ENCODE peak calls at places on chromosomes 12 and 14, in four cellular contexts. O, B, U and Q are unnamed samples.

GRCh38 chr14:80055226-80055625 is 156.1 kb downstream of the DIO2 start:
- DNase-seq in O (peak), B (no peak), U (no peak), Q (no peak)

GRCh38 chr14:94728950-94729349 is 41.0 kb downstream of the GSC start:
- DNase-seq in O (no peak), B (no peak), U (peak), Q (no peak)

GRCh38 chr14:72790887-72791566 is 102.9 kb downstream of the DPF3 start:
- DNase-seq in O (no peak), B (no peak), U (no peak), Q (no peak)

GRCh38 chr14:85319998-85320397 is 209.9 kb upstream of the FLRT2 start:
- DNase-seq in O (no peak), B (no peak), U (no peak), Q (peak)

GRCh38 chr14:60862283-60862682 is 118.6 kb downstream of the TRMT5 start:
- DNase-seq in O (peak), B (peak), U (peak), Q (peak)

GRCh38 chr12:12776261-12776660 is 9.2 kb upstream of the APOLD1 start:
- DNase-seq in O (no peak), B (no peak), U (no peak), Q (no peak)

GRCh38 chr12:31750747-31751039 is 21.9 kb upstream of the AMN1 start:
- DNase-seq in O (no peak), B (no peak), U (no peak), Q (no peak)

GRCh38 chr12:92519284-92519683 is 183.5 kb upstream of the PLEKHG7 start:
- DNase-seq in O (no peak), B (no peak), U (no peak), Q (no peak)

GRCh38 chr14:29584992-29585391 is 342.7 kb downstream of the PRKD1 start:
- DNase-seq in O (peak), B (no peak), U (peak), Q (peak)

GRCh38 chr14:34501997-34502396 is 37.5 kb downstream of the EAPP start:
- DNase-seq in O (no peak), B (no peak), U (no peak), Q (peak)

GRCh38 chr12:29337325-29337724 is 43.6 kb downstream of the ERGIC2 start:
- DNase-seq in O (no peak), B (no peak), U (no peak), Q (no peak)

GRCh38 chr12:110721570-110721969 is 21.1 kb downstream of the PPP1CC start:
- DNase-seq in O (no peak), B (no peak), U (no peak), Q (no peak)

GRCh38 chr12:71731439-71732356 is 23.0 kb upstream of the RAB21 start:
- DNase-seq in O (peak), B (no peak), U (no peak), Q (peak)

GRCh38 chr12:111457577-111457976 is 51.9 kb downstream of the SH2B3 start:
- DNase-seq in O (no peak), B (no peak), U (peak), Q (no peak)

GRCh38 chr12:109162551-109162950 is 46.2 kb downstream of the ACACB start:
- DNase-seq in O (no peak), B (no peak), U (peak), Q (no peak)

DNA sequence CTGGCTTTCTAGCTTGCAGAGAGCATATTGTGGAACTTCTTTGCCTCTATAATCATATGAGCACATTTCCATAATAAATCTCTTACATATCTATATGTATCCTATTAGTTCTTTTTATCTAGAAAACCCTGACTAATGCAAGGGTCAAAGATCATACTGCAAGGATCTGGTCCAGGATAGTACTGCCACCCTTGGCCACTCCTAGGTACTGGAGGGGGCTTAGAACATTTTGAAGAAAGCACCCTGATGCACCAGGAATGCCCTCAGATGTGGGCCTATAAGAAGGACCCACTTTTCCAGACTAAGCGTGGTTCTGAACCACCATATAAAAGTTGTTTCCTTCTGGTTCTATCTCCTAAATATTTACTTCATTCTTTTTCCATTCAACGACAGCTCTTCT is 14.6 kb downstream of the ATXN7L3B start:
- DNase-seq in O (no peak), B (no peak), U (no peak), Q (no peak)
- TF ChIP-seq CTCF in O (no peak), B (no peak), U (no peak), Q (no peak)

DNA sequence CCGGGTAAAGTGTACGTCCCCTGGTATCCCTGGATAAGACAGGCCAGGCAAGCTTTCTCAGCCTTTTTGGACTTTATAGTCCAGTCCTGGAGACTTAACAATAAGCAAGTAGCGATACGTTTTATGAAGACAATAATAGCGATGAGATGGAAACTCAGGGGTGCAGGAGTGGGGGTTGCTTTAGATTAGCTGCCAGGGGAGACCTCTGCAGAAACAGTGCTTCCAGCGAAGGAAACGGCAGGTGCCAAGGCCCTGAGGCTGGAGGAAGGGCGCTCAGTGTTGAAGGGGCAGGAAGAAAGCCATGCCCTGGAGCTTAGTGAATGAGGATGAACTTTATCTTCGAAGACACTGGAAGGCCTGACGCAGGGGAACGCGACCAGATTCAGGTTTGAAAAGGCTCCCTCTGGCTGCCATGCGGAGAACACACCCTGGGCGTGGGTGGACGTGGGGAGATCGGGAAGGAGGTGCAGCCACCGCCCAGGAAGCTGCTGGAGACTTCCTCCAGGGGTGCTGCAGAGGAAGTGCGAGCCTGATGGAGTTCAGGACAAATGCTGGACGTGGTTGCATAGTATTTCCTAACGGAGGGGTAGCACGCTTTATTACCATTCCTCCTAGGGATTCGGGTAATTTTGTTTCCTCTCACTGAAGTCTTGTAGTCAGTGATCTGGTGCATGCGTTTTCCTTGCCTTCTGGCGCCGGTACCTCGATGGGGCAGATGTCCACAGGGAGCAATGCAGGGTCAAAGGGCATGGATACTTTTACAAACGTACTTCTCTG is 26.1 kb upstream of the UBC start:
- DNase-seq in O (peak), B (peak), U (peak), Q (peak)
- H3K4me3 ChIP-seq in O (peak), B (no peak), U (peak), Q (peak)

DNA sequence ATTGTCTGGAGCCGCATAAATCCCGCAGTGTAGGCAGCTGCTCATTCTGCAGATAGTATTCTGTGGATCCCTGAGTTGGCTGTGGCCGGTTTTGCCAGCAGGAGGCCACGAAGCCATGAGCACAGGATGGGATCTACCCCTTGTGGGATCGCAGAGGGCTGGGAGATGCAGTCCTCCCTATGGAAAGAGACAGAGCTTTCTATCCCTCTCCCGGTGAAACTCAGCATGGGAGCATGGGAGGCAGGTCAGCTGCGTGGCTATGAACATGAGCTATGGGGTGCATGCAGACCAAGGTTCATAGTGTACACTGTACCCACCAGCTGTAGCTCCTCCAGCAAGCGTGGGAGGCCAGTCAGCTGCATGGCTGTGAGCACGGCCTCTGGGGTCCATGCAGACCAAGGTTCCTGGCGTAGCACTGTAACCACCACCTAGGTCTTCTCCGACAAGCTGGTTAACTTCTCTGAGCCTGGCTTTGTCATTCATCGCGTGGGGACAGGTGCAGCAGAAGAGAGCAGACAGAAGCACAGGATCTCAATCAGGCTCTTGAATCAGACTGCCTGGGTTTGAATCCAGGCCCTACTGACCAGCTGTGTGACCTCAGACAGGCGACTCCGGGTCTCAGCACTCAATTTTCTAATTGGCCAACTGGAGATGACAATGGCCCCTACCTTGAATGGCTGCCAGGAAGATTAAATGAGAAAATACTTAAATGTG is 5.9 kb downstream of the BDKRB1 start:
- DNase-seq in O (no peak), B (no peak), U (peak), Q (no peak)
- TF ChIP-seq CTCF in O (no peak), B (no peak), U (no peak), Q (no peak)

DNA sequence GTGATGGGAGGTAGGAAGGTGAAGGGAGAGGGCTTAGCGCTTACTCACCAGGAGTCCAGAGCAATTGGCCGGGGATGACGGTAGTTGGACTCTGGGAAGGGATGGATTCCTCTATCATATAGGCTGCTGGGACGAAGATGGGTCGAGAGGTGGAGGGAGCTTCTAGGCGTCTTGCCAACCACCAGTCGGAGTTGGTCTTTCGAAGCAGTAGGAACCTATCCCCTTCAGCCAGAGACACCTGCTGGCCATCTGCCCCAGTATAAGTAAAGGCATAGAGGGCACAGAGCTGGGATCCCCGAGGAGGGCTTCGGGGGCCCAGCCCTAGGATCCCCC is 657 bp downstream of the ARHGAP9 start:
- DNase-seq in O (no peak), B (no peak), U (no peak), Q (no peak)
- H3K4me3 ChIP-seq in O (no peak), B (no peak), U (no peak), Q (no peak)

GRCh38 chr14:53331247-53331646 is 178.1 kb upstream of the DDHD1 start:
- DNase-seq in O (peak), B (no peak), U (no peak), Q (peak)

GRCh38 chr14:53327716-53328115 is 174.6 kb upstream of the DDHD1 start:
- DNase-seq in O (peak), B (no peak), U (no peak), Q (peak)

GRCh38 chr14:53333809-53334208 is 180.7 kb upstream of the DDHD1 start:
- DNase-seq in O (no peak), B (no peak), U (no peak), Q (no peak)

GRCh38 chr14:53330441-53330840 is 177.3 kb upstream of the DDHD1 start:
- DNase-seq in O (no peak), B (no peak), U (no peak), Q (no peak)

GRCh38 chr14:53331921-53332320 is 178.8 kb upstream of the DDHD1 start:
- DNase-seq in O (no peak), B (no peak), U (no peak), Q (no peak)
- TF ChIP-seq CTCF in O (no peak), B (no peak), U (no peak), Q (no peak)

GRCh38 chr14:74954232-74954946 is 1.0 kb downstream of the PGF start:
- DNase-seq in O (no peak), B (no peak), U (no peak), Q (no peak)
- H3K4me3 ChIP-seq in O (peak), B (no peak), U (peak), Q (peak)

GRCh38 chr12:105462841-105463240 is 132.3 kb downstream of the C12orf75 start:
- DNase-seq in O (peak), B (no peak), U (no peak), Q (no peak)

GRCh38 chr12:105462336-105462735 is 131.8 kb downstream of the C12orf75 start:
- DNase-seq in O (no peak), B (no peak), U (no peak), Q (no peak)

GRCh38 chr12:105466901-105467598 is 136.6 kb downstream of the C12orf75 start:
- DNase-seq in O (no peak), B (no peak), U (no peak), Q (no peak)

GRCh38 chr12:105466231-105466900 is 135.9 kb downstream of the C12orf75 start:
- DNase-seq in O (no peak), B (no peak), U (no peak), Q (no peak)

DNA sequence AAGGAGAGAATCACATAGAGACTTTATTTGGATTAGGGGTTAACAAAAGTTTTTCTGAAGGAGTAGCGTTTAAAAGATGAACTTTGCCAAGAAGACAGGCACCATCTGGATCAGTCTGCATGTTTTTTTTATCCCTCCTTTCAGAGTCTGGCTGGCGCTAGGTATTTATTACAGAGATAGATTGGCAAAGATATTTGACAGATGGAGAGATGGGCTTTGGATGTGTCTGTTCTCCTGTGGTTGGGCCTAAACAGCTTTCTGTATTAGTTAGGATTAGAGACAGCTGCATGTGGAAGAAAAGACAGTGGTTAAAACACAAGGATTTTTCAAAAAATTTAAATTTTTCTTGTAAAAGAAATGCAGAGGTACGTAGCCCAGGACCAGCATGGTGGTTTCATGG is 133.9 kb downstream of the C12orf75 start:
- DNase-seq in O (no peak), B (no peak), U (no peak), Q (no peak)
- TF ChIP-seq CTCF in O (no peak), B (no peak), U (no peak), Q (no peak)

DNA sequence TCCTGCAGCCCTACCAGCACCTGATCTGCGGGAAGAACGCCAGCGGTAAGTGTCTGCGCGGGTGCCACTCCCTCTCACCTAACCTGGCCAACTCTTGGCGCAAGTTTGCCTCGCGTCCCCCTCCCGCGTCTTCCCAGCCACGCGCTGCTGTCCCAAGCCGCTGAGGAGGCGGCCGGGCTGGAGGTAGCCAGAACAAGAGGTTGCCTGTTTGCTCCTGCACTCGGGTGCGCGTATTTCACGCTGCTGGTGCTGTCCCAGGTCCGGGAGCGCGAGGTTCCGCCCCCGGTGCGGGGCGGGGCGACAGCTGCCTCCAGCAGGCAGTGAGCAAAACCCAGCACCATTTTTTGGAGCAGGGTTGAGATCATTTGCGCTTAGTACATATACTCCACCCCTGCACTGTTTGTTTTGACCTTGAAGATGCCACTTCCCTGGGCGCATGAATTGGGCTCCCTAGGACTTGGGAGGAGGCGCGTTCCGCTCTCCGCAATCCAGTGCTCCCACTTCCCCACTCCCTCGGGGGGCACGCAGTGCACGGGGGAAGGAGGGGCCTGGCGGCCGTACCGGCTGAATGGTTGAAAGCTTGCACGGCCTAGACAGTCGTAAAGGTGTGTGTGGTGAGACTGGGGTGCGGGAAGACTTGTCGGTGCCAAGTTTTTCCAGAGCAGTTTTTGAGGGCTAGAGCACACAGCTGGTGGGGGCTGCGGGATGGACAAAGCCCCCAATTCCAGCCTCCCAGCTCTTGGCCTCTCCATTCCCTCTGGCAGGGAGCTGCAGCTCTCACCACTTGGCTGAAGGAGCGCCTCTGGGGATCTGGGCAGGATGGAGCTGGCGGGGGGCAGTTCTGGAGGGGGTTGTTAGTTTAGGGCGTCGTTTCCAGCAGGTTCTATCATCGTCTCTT is 226.9 kb upstream of the CRY1 start:
- DNase-seq in O (peak), B (peak), U (no peak), Q (peak)
- H3K4me3 ChIP-seq in O (peak), B (peak), U (peak), Q (peak)

GRCh38 chr14:22271838-22272237 is 317.2 kb downstream of the DAD1 start:
- DNase-seq in O (no peak), B (no peak), U (no peak), Q (no peak)

GRCh38 chr14:22265319-22266140 is 323.5 kb downstream of the DAD1 start:
- DNase-seq in O (no peak), B (no peak), U (no peak), Q (peak)

GRCh38 chr14:22266683-22267082 is 322.3 kb downstream of the DAD1 start:
- DNase-seq in O (no peak), B (no peak), U (no peak), Q (no peak)

GRCh38 chr14:22266141-22266442 is 322.9 kb downstream of the DAD1 start:
- DNase-seq in O (no peak), B (no peak), U (no peak), Q (no peak)

DNA sequence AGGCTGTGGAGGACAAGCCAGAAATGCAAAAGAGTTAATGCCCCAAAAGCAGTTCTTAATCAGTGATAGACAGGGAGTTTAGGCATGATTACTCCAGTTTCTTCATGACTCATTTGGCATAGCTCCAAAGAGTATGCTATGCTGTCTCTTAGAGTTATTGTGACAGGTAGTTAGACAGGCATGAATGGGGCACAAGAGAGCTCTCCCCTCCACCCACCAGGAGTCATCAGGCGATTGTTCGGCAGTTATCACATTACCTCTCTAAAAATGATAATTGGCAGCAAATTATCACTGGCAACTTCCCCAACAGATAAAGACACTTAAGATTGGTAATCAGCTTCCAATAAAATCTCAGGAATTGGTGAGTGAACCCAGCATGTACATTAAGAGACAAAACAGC is 320.1 kb downstream of the DAD1 start:
- DNase-seq in O (no peak), B (no peak), U (no peak), Q (peak)
- TF ChIP-seq CTCF in O (no peak), B (no peak), U (no peak), Q (no peak)